ENCODE peak calls at places on chromosomes 12 and 14, in seven cellular contexts. One of them, this sample, is unnamed.

GRCh38 chr14:53187921-53188463 is 34.9 kb upstream of the DDHD1 start:
- DNase-seq in right lobe of liver: no peak
- DNase-seq in HS-5: no peak
- DNase-seq in body of pancreas: no peak
- DNase-seq in RWPE1: no peak
- DNase-seq in DMS153: no peak
- DNase-seq in NCI-H226: no peak
- DNase-seq in this sample: no peak

GRCh38 chr12:43063642-43064041 is 474.1 kb upstream of the PRICKLE1 start:
- DNase-seq in right lobe of liver: no peak
- DNase-seq in DMS153: no peak
- DNase-seq in NCI-H226: no peak
- DNase-seq in body of pancreas: no peak
- DNase-seq in HS-5: peak
- DNase-seq in RWPE1: no peak
- DNase-seq in this sample: peak

GRCh38 chr14:58107947-58108552 is 44.0 kb downstream of the ARMH4 start:
- DNase-seq in DMS153: no peak
- DNase-seq in body of pancreas: peak
- DNase-seq in NCI-H226: no peak
- DNase-seq in HS-5: no peak
- DNase-seq in RWPE1: peak
- DNase-seq in right lobe of liver: no peak
- DNase-seq in this sample: peak

GRCh38 chr12:8644345-8645248 is 18.0 kb downstream of the MFAP5 start:
- DNase-seq in HS-5: no peak
- DNase-seq in right lobe of liver: no peak
- DNase-seq in NCI-H226: no peak
- DNase-seq in DMS153: no peak
- DNase-seq in body of pancreas: no peak
- DNase-seq in RWPE1: no peak
- DNase-seq in this sample: no peak

GRCh38 chr14:61566537-61567225 is 128.6 kb upstream of the HIF1A start:
- DNase-seq in DMS153: no peak
- DNase-seq in HS-5: no peak
- DNase-seq in RWPE1: no peak
- DNase-seq in NCI-H226: peak
- DNase-seq in body of pancreas: no peak
- DNase-seq in right lobe of liver: peak
- DNase-seq in this sample: peak

GRCh38 chr12:48084066-48084465 is 21.8 kb downstream of the SENP1 start:
- DNase-seq in right lobe of liver: no peak
- DNase-seq in RWPE1: no peak
- DNase-seq in HS-5: no peak
- DNase-seq in NCI-H226: no peak
- DNase-seq in body of pancreas: no peak
- DNase-seq in DMS153: no peak
- DNase-seq in this sample: no peak

GRCh38 chr12:125004621-125005020 is 11.2 kb downstream of the BRI3BP start:
- DNase-seq in DMS153: no peak
- DNase-seq in right lobe of liver: no peak
- DNase-seq in HS-5: no peak
- DNase-seq in NCI-H226: no peak
- DNase-seq in body of pancreas: no peak
- DNase-seq in RWPE1: no peak
- DNase-seq in this sample: no peak

GRCh38 chr12:47066278-47067048 is 13.0 kb upstream of the PCED1B start:
- DNase-seq in DMS153: no peak
- DNase-seq in body of pancreas: peak
- DNase-seq in HS-5: no peak
- DNase-seq in RWPE1: no peak
- DNase-seq in right lobe of liver: no peak
- DNase-seq in NCI-H226: no peak
- DNase-seq in this sample: no peak

GRCh38 chr12:72083096-72083825 is 144.6 kb downstream of the TPH2 start:
- DNase-seq in DMS153: no peak
- DNase-seq in NCI-H226: no peak
- DNase-seq in body of pancreas: no peak
- DNase-seq in right lobe of liver: no peak
- DNase-seq in RWPE1: no peak
- DNase-seq in HS-5: no peak
- DNase-seq in this sample: no peak

GRCh38 chr12:95653761-95654546 is 102.7 kb upstream of the USP44 start:
- DNase-seq in NCI-H226: peak
- DNase-seq in right lobe of liver: no peak
- DNase-seq in body of pancreas: no peak
- DNase-seq in DMS153: no peak
- DNase-seq in RWPE1: peak
- DNase-seq in HS-5: peak
- DNase-seq in this sample: no peak

GRCh38 chr12:55068416-55069010 is 48.7 kb downstream of the NEUROD4 start:
- DNase-seq in RWPE1: peak
- DNase-seq in DMS153: peak
- DNase-seq in HS-5: peak
- DNase-seq in body of pancreas: peak
- DNase-seq in right lobe of liver: no peak
- DNase-seq in NCI-H226: peak
- DNase-seq in this sample: peak

This sample was measured in kidney glomerular epithelial cell.